ENCODE peak calls at places on chromosomes 5 and 9, in seven cellular contexts. One of them, this sample, is unnamed.
A peak's percentile ranks its signal among the peaks of the same experiment; 100 is the strongest.

GRCh38 chr5:131746423-131746822 is 50.4 kb downstream of the FNIP1 start:
- DNase-seq in HepG2: no peak
- DNase-seq in SK-N-SH: no peak
- DNase-seq in GM12878: no peak
- DNase-seq in GM12892: no peak
- DNase-seq in H1: no peak
- DNase-seq in K562: no peak
- DNase-seq in this sample: no peak

GRCh38 chr5:151006704-151007334 is 13.6 kb upstream of the GPX3 start:
- DNase-seq in SK-N-SH: no peak
- DNase-seq in GM12892: no peak
- DNase-seq in K562: no peak
- DNase-seq in H1: no peak
- DNase-seq in GM12878: no peak
- DNase-seq in HepG2: no peak
- DNase-seq in this sample: no peak

GRCh38 chr9:22037954-22038690 is 29.0 kb upstream of the CDKN2B start:
- DNase-seq in SK-N-SH: peak; percentile 4
- DNase-seq in GM12892: no peak
- DNase-seq in HepG2: no peak
- DNase-seq in GM12878: no peak
- DNase-seq in H1: no peak
- DNase-seq in K562: no peak
- DNase-seq in this sample: no peak

GRCh38 chr9:132590318-132591182 is 8.1 kb downstream of the BARHL1 start:
- DNase-seq in H1: peak; percentile 75
- DNase-seq in GM12892: no peak
- DNase-seq in K562: no peak
- DNase-seq in SK-N-SH: peak; percentile 83
- DNase-seq in HepG2: no peak
- DNase-seq in GM12878: no peak
- DNase-seq in this sample: no peak

GRCh38 chr5:96904054-96904931 is 28.0 kb downstream of the ERAP2 start:
- DNase-seq in SK-N-SH: no peak
- DNase-seq in K562: no peak
- DNase-seq in GM12892: no peak
- DNase-seq in H1: no peak
- DNase-seq in HepG2: no peak
- DNase-seq in GM12878: no peak
- DNase-seq in this sample: no peak

GRCh38 chr5:53381-54174 is 38.4 kb upstream of the PLEKHG4B start:
- DNase-seq in GM12878: no peak
- DNase-seq in H1: peak; percentile 94
- DNase-seq in GM12892: no peak
- DNase-seq in SK-N-SH: peak; percentile 82
- DNase-seq in K562: peak; percentile 53
- DNase-seq in HepG2: no peak
- DNase-seq in this sample: no peak

GRCh38 chr9:75231167-75231566 is 142.9 kb downstream of the OSTF1 start:
- DNase-seq in K562: no peak
- DNase-seq in H1: no peak
- DNase-seq in SK-N-SH: no peak
- DNase-seq in HepG2: no peak
- DNase-seq in GM12892: no peak
- DNase-seq in GM12878: no peak
- DNase-seq in this sample: no peak

GRCh38 chr5:88389248-88390006 is 120.8 kb upstream of the TMEM161B start:
- DNase-seq in SK-N-SH: no peak
- DNase-seq in HepG2: no peak
- DNase-seq in H1: no peak
- DNase-seq in K562: no peak
- DNase-seq in GM12892: no peak
- DNase-seq in GM12878: no peak
- DNase-seq in this sample: no peak

GRCh38 chr5:90548069-90548593 is 10.5 kb upstream of the ADGRV1 start:
- DNase-seq in K562: peak; percentile 65
- DNase-seq in HepG2: peak; percentile 66
- DNase-seq in H1: no peak
- DNase-seq in GM12878: no peak
- DNase-seq in GM12892: no peak
- DNase-seq in SK-N-SH: no peak
- DNase-seq in this sample: no peak

GRCh38 chr5:85452322-85453025 is 1067.8 kb upstream of the EDIL3 start:
- DNase-seq in GM12878: no peak
- DNase-seq in SK-N-SH: no peak
- DNase-seq in K562: peak; percentile 37
- DNase-seq in HepG2: no peak
- DNase-seq in H1: no peak
- DNase-seq in GM12892: no peak
- DNase-seq in this sample: no peak

GRCh38 chr5:75028090-75028489 is 24.3 kb downstream of the GCNT4 start:
- DNase-seq in GM12892: no peak
- DNase-seq in GM12878: no peak
- DNase-seq in HepG2: no peak
- DNase-seq in K562: no peak
- DNase-seq in H1: no peak
- DNase-seq in SK-N-SH: no peak
- DNase-seq in this sample: no peak

GRCh38 chr5:91245871-91246270 is 137.2 kb downstream of the ARRDC3 start:
- DNase-seq in HepG2: no peak
- DNase-seq in SK-N-SH: no peak
- DNase-seq in K562: no peak
- DNase-seq in H1: no peak
- DNase-seq in GM12892: no peak
- DNase-seq in GM12878: no peak
- DNase-seq in this sample: no peak

GRCh38 chr5:125059255-125060050 is 313.0 kb upstream of the ZNF608 start:
- DNase-seq in H1: no peak
- DNase-seq in SK-N-SH: no peak
- DNase-seq in GM12892: no peak
- DNase-seq in K562: no peak
- DNase-seq in HepG2: no peak
- DNase-seq in GM12878: no peak
- DNase-seq in this sample: no peak

GRCh38 chr9:20331095-20331685 is 291.1 kb downstream of the MLLT3 start:
- DNase-seq in K562: no peak
- DNase-seq in H1: no peak
- DNase-seq in SK-N-SH: no peak
- DNase-seq in HepG2: no peak
- DNase-seq in GM12878: no peak
- DNase-seq in GM12892: no peak
- DNase-seq in this sample: no peak

GRCh38 chr5:73801736-73802135 is 175.7 kb downstream of the ARHGEF28 start:
- DNase-seq in K562: no peak
- DNase-seq in H1: no peak
- DNase-seq in GM12878: no peak
- DNase-seq in GM12892: no peak
- DNase-seq in SK-N-SH: no peak
- DNase-seq in HepG2: no peak
- DNase-seq in this sample: no peak

GRCh38 chr5:144139586-144139985 is 30.9 kb downstream of the YIPF5 start:
- DNase-seq in SK-N-SH: no peak
- DNase-seq in H1: no peak
- DNase-seq in K562: no peak
- DNase-seq in GM12892: no peak
- DNase-seq in HepG2: no peak
- DNase-seq in GM12878: no peak
- DNase-seq in this sample: no peak

GRCh38 chr5:143207563-143208364 is 195.7 kb downstream of the NR3C1 start:
- DNase-seq in SK-N-SH: no peak
- DNase-seq in HepG2: no peak
- DNase-seq in GM12892: no peak
- DNase-seq in K562: peak; percentile 76
- DNase-seq in GM12878: peak; percentile 78
- DNase-seq in H1: no peak
- DNase-seq in this sample: no peak

GRCh38 chr5:57817001-57817453 is 334.4 kb upstream of the ACTBL2 start:
- DNase-seq in HepG2: no peak
- DNase-seq in GM12878: no peak
- DNase-seq in K562: no peak
- DNase-seq in H1: no peak
- DNase-seq in SK-N-SH: no peak
- DNase-seq in GM12892: no peak
- DNase-seq in this sample: no peak

GRCh38 chr5:111530298-111530740 is 18.0 kb upstream of the STARD4 start:
- DNase-seq in GM12878: peak; percentile 57
- DNase-seq in GM12892: peak; percentile 15
- DNase-seq in H1: no peak
- DNase-seq in K562: peak; percentile 84
- DNase-seq in SK-N-SH: no peak
- DNase-seq in HepG2: peak; percentile 15
- DNase-seq in this sample: peak; percentile 20

GRCh38 chr5:150640311-150641005 is at the start of gene SYNPO:
- DNase-seq in K562: peak; percentile 80
- DNase-seq in GM12892: no peak
- DNase-seq in H1: no peak
- DNase-seq in HepG2: peak; percentile 25
- DNase-seq in GM12878: no peak
- DNase-seq in SK-N-SH: peak; percentile 63
- DNase-seq in this sample: no peak

GRCh38 chr5:119426059-119426458 is 26.2 kb upstream of the HSD17B4 start:
- DNase-seq in HepG2: no peak
- DNase-seq in GM12878: no peak
- DNase-seq in SK-N-SH: no peak
- DNase-seq in H1: no peak
- DNase-seq in GM12892: no peak
- DNase-seq in K562: no peak
- DNase-seq in this sample: no peak

GRCh38 chr5:9197881-9198260 is 348.0 kb downstream of the SEMA5A start:
- DNase-seq in H1: no peak
- DNase-seq in HepG2: no peak
- DNase-seq in GM12878: peak; percentile 34
- DNase-seq in SK-N-SH: no peak
- DNase-seq in GM12892: peak; percentile 17
- DNase-seq in K562: no peak
- DNase-seq in this sample: peak; percentile 30

GRCh38 chr5:9198399-9198798 is 347.5 kb downstream of the SEMA5A start:
- DNase-seq in GM12878: no peak
- DNase-seq in HepG2: no peak
- DNase-seq in H1: no peak
- DNase-seq in SK-N-SH: no peak
- DNase-seq in GM12892: no peak
- DNase-seq in K562: no peak
- DNase-seq in this sample: no peak

GRCh38 chr5:9192286-9192685 is 353.6 kb downstream of the SEMA5A start:
- DNase-seq in H1: no peak
- DNase-seq in SK-N-SH: no peak
- DNase-seq in K562: no peak
- DNase-seq in GM12878: no peak
- DNase-seq in GM12892: no peak
- DNase-seq in HepG2: no peak
- DNase-seq in this sample: no peak

GRCh38 chr5:9194509-9194908 is 351.4 kb downstream of the SEMA5A start:
- DNase-seq in K562: no peak
- DNase-seq in HepG2: no peak
- DNase-seq in H1: no peak
- DNase-seq in SK-N-SH: peak; percentile 45
- DNase-seq in GM12878: no peak
- DNase-seq in GM12892: no peak
- DNase-seq in this sample: no peak

GRCh38 chr5:9196403-9197224 is 349.3 kb downstream of the SEMA5A start:
- DNase-seq in HepG2: no peak
- DNase-seq in GM12892: no peak
- DNase-seq in K562: peak; percentile 14
- DNase-seq in SK-N-SH: no peak
- DNase-seq in H1: no peak
- DNase-seq in GM12878: no peak
- DNase-seq in this sample: no peak
- TF ChIP-seq TAF1 in HepG2: no peak
- TF ChIP-seq TAF1 in GM12892: no peak
- TF ChIP-seq TAF1 in K562: no peak
- TF ChIP-seq TAF1 in SK-N-SH: no peak
- TF ChIP-seq TAF1 in H1: no peak
- TF ChIP-seq TAF1 in GM12878: no peak
- TF ChIP-seq TAF1 in this sample: no peak

GRCh38 chr9:72786948-72787347 is 165.9 kb downstream of the ALDH1A1 start:
- DNase-seq in H1: no peak
- DNase-seq in GM12892: no peak
- DNase-seq in K562: no peak
- DNase-seq in SK-N-SH: no peak
- DNase-seq in GM12878: no peak
- DNase-seq in HepG2: no peak
- DNase-seq in this sample: no peak

GRCh38 chr9:72789915-72790314 is 162.9 kb downstream of the ALDH1A1 start:
- DNase-seq in GM12878: no peak
- DNase-seq in HepG2: no peak
- DNase-seq in H1: no peak
- DNase-seq in GM12892: no peak
- DNase-seq in SK-N-SH: no peak
- DNase-seq in K562: no peak
- DNase-seq in this sample: no peak

GRCh38 chr9:72790934-72791333 is 161.9 kb downstream of the ALDH1A1 start:
- DNase-seq in K562: no peak
- DNase-seq in SK-N-SH: no peak
- DNase-seq in GM12878: no peak
- DNase-seq in H1: no peak
- DNase-seq in GM12892: no peak
- DNase-seq in HepG2: no peak
- DNase-seq in this sample: no peak

GRCh38 chr9:72791436-72791835 is 161.4 kb downstream of the ALDH1A1 start:
- DNase-seq in HepG2: no peak
- DNase-seq in H1: no peak
- DNase-seq in GM12892: no peak
- DNase-seq in SK-N-SH: no peak
- DNase-seq in K562: no peak
- DNase-seq in GM12878: no peak
- DNase-seq in this sample: no peak

DNA sequence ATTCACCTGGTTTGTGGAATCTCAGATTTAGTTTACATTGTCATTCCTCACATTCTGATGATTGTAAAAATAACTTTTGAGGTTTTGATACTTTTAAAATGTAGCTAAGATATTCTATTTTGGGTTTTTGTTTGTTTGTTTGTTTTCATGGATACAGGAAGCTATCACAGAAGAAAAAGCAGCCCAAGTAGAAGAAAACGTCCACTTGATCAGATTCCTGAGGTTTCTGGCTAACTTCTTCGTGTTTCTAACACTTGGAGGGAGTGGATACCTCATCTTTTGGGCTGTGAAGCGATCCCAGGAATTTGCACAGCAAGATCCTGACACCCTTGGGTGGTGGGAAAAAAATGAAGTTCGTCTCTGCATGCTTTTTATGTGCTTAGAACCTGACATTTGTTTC is 163.9 kb downstream of the ALDH1A1 start:
- DNase-seq in K562: no peak
- DNase-seq in SK-N-SH: no peak
- DNase-seq in HepG2: no peak
- DNase-seq in H1: no peak
- DNase-seq in GM12892: no peak
- DNase-seq in GM12878: no peak
- DNase-seq in this sample: no peak
- TF ChIP-seq TAF1 in K562: no peak
- TF ChIP-seq TAF1 in SK-N-SH: no peak
- TF ChIP-seq TAF1 in HepG2: no peak
- TF ChIP-seq TAF1 in H1: no peak
- TF ChIP-seq TAF1 in GM12892: no peak
- TF ChIP-seq TAF1 in GM12878: no peak
- TF ChIP-seq TAF1 in this sample: no peak

GRCh38 chr5:14665110-14665822 is 748 bp downstream of the OTULIN start:
- DNase-seq in HepG2: peak; percentile 70
- DNase-seq in SK-N-SH: peak; percentile 53
- DNase-seq in K562: peak; percentile 43
- DNase-seq in GM12892: no peak
- DNase-seq in GM12878: no peak
- DNase-seq in H1: no peak
- DNase-seq in this sample: no peak
- TF ChIP-seq TAF1 in HepG2: no peak
- TF ChIP-seq TAF1 in SK-N-SH: no peak
- TF ChIP-seq TAF1 in K562: no peak
- TF ChIP-seq TAF1 in GM12892: no peak
- TF ChIP-seq TAF1 in GM12878: no peak
- TF ChIP-seq TAF1 in H1: no peak
- TF ChIP-seq TAF1 in this sample: no peak

GRCh38 chr5:169116961-169117461 is 183.9 kb downstream of the SLIT3 start:
- DNase-seq in K562: peak; percentile 11
- DNase-seq in H1: no peak
- DNase-seq in SK-N-SH: no peak
- DNase-seq in HepG2: peak; percentile 11
- DNase-seq in GM12892: no peak
- DNase-seq in GM12878: no peak
- DNase-seq in this sample: no peak
- TF ChIP-seq TAF1 in K562: no peak
- TF ChIP-seq TAF1 in H1: no peak
- TF ChIP-seq TAF1 in SK-N-SH: no peak
- TF ChIP-seq TAF1 in HepG2: no peak
- TF ChIP-seq TAF1 in GM12892: no peak
- TF ChIP-seq TAF1 in GM12878: no peak
- TF ChIP-seq TAF1 in this sample: no peak